ENCODE peak calls at places on chromosome X, in five cellular contexts. M is keratinocyte, N is GM23248, K is mammary epithelial cell, G is GM23338. X is an unnamed sample.

GRCh38 chrX:39618178-39618577 is 479.6 kb downstream of the BCOR start:
- DNase-seq in M (no peak), N (no peak), K (no peak), G (no peak), X (no peak)

GRCh38 chrX:153245288-153245731 is 66.2 kb downstream of the MAGEA1 start:
- DNase-seq in M (no peak), N (no peak), K (no peak), G (peak; percentile 66), X (no peak)

GRCh38 chrX:17692709-17693346 is 44.5 kb upstream of the SCML1 start:
- DNase-seq in M (no peak), N (peak; percentile 40), K (peak; percentile 47), G (peak; percentile 55), X (peak; percentile 74)

GRCh38 chrX:97238632-97239031 is 354.9 kb downstream of the RPA4 start:
- DNase-seq in M (peak; percentile 13), N (no peak), K (no peak), G (peak; percentile 15), X (peak; percentile 71)

GRCh38 chrX:42755820-42756219 is 22.1 kb downstream of the PPP1R2C start:
- DNase-seq in M (no peak), N (peak; percentile 59), K (peak; percentile 46), G (no peak), X (peak; percentile 72)

GRCh38 chrX:10722804-10723364 is 102.5 kb upstream of the MID1 start:
- DNase-seq in M (peak; percentile 9), N (peak; percentile 55), K (peak; percentile 23), G (peak; percentile 71), X (peak; percentile 79)

GRCh38 chrX:9062621-9063020 is 28.7 kb upstream of the FAM9B start:
- DNase-seq in M (no peak), N (no peak), K (no peak), G (no peak), X (no peak)

GRCh38 chrX:57900961-57901360 is 9.3 kb downstream of the ZXDA start:
- DNase-seq in M (no peak), N (peak; percentile 69), K (no peak), G (no peak), X (peak; percentile 34)

GRCh38 chrX:34638116-34638515 is 19.0 kb downstream of the TMEM47 start:
- DNase-seq in M (no peak), N (peak; percentile 44), K (no peak), G (peak; percentile 51), X (peak; percentile 29)

GRCh38 chrX:44621088-44621487 is 78.4 kb upstream of the FUNDC1 start:
- DNase-seq in M (no peak), N (no peak), K (no peak), G (no peak), X (no peak)

GRCh38 chrX:124406294-124407013 is 60.1 kb downstream of the SH2D1A start:
- DNase-seq in M (peak; percentile 66), N (peak; percentile 83), K (peak; percentile 81), G (peak; percentile 65), X (peak; percentile 62)

GRCh38 chrX:130097507-130098201 is 12.6 kb downstream of the ELF4 start:
- DNase-seq in M (no peak), N (no peak), K (no peak), G (no peak), X (no peak)

GRCh38 chrX:56763556-56764152 is 34.6 kb downstream of the NBDY start:
- DNase-seq in M (no peak), N (no peak), K (peak; percentile 71), G (peak; percentile 3), X (no peak)

GRCh38 chrX:149515954-149516602 is 11.0 kb upstream of the IDS start:
- DNase-seq in M (no peak), N (no peak), K (no peak), G (no peak), X (no peak)

GRCh38 chrX:71919436-71919835 is 8.8 kb downstream of the NHSL2 start:
- DNase-seq in M (no peak), N (peak; percentile 47), K (no peak), G (no peak), X (no peak)

GRCh38 chrX:103624111-103624510 is 4.7 kb upstream of the TCEAL1 start:
- DNase-seq in M (no peak), N (no peak), K (no peak), G (no peak), X (no peak)

GRCh38 chrX:30296408-30297254 is 12.6 kb downstream of the NR0B1 start:
- DNase-seq in M (no peak), N (no peak), K (no peak), G (no peak), X (no peak)

GRCh38 chrX:123859409-123859827 is 435 bp upstream of the XIAP start:
- DNase-seq in M (no peak), N (no peak), K (no peak), G (peak; percentile 86), X (no peak)

GRCh38 chrX:136344321-136344720 is 43.6 kb downstream of the ADGRG4 start:
- DNase-seq in M (no peak), N (no peak), K (no peak), G (no peak), X (no peak)

DNA sequence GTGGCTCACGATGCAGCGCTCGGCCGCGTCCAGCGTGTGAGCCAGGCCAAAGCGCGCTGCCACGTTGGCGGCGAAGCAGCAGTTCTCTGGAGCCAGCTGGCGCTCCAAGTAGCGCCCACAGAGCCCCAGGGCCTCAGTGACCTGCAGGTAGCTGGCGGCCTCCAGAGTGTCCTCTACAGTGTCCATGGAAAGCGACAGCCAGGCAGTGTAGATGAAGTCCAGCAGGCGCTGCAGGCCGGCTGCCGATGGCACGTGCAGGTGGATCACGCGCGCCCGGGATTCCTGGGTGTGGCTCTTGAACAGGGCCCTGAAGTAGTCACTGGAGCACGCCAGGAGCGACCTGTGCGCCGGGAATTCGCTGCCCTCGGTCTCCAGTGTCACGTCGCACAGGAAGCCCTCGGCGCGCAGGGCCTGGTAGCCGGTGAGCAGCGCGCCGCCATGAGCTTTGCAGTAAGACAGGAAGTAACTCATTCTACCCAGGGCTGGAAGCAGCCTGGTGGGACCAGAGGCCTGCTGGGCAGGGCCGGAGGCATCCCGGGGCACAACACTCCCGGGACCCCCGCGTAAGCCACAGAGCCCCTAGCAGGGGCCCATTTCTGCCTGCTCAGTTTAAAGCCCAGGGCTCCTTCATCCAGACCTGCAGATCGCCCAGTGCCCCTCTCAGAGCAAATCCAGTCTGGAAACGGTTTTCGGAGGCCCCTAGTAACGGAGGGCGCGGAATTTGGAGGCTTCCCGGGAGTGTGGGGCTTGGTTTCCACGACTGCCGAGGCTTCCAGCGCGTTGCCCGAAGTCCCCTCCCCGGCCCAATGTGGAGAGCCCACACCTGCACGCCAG is 595 bp downstream of the KLHL34 start:
- DNase-seq in M (no peak), N (no peak), K (no peak), G (peak; percentile 40), X (no peak)
- TF ChIP-seq EZH2 in M (no peak), N (no peak), K (no peak), G (no peak), X (no peak)

DNA sequence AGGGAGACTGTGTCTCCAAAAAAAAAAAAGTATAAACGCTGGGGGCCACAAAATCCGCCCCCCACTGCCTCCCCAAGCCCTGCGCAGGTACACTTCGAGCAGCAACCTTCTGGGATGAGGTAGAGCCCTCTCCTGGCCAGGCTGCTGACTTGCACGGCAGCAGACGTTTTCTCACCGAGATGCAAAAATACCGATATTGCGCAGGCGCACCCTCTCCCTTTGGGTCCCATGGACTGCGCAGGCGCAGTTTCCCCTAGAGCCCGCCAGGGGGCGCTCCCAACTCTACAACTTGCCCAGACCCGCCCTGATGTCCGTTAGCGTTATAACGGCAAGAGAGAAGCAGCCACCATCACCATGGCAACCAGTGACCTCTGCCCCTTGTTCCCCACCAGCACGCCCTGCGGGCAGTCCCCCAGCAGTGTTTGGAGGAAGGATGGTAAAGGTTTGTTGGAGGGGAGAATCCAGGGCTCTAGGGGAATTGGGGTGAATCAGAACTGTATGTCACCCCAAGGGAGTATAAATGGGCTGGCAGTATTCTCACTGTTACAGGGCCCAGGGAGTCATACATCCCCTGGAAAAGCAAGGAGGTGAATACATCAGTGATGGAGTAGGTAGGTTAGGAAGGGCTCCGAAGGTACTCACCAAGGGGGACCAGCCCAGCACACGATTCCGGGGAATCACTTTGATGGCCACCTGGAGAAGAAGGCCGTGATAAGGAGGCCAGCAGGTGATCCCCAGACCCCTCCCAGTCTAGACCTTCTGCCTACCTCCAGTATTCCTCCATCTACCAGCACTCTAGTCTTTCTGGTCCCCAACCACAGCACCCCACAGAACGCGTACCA is 1.5 kb downstream of the PIM2 start:
- DNase-seq in M (no peak), N (peak; percentile 88), K (peak; percentile 82), G (peak; percentile 89), X (peak; percentile 76)
- H3K79me2 ChIP-seq in M (peaks cover 17% of the 10 kb centered on the region), N (no peaks in the 10 kb centered on the region), K (peaks cover 24% of the 10 kb centered on the region), G (peaks cover 56% of the 10 kb centered on the region), X (peaks cover 6% of the 10 kb centered on the region)

DNA sequence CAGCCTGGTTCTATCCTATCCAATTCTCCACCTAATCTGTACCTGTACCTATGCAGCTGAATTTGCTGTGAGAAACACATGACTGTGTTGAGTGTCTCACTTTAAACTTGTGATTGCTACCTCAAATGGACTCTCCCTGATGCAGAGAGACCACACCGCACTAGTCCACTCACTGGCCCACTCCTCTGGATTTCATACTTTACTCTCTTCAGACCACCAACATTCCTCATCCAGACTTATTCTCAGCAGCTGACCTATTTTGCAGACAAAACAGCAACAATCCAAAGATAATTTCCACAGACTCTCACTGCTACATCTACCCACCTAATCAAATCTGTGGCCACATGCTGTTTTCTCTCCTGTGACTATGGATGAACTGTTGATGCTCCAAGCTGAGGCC is 45.2 kb downstream of the ACSL4 start:
- DNase-seq in M (no peak), N (no peak), K (no peak), G (no peak), X (no peak)
- TF ChIP-seq EZH2 in M (no peak), N (no peak), K (no peak), G (no peak), X (no peak)

GRCh38 chrX:45846328-45846727 is 645.7 kb upstream of the DIPK2B start:
- DNase-seq in M (no peak), N (no peak), K (no peak), G (no peak), X (no peak)
- H3K79me2 ChIP-seq in M (peaks cover 80% of the 10 kb centered on the region), N (peaks cover 37% of the 10 kb centered on the region), K (peaks cover 92% of the 10 kb centered on the region), G (peaks cover 97% of the 10 kb centered on the region), X (peaks cover 60% of the 10 kb centered on the region)

DNA sequence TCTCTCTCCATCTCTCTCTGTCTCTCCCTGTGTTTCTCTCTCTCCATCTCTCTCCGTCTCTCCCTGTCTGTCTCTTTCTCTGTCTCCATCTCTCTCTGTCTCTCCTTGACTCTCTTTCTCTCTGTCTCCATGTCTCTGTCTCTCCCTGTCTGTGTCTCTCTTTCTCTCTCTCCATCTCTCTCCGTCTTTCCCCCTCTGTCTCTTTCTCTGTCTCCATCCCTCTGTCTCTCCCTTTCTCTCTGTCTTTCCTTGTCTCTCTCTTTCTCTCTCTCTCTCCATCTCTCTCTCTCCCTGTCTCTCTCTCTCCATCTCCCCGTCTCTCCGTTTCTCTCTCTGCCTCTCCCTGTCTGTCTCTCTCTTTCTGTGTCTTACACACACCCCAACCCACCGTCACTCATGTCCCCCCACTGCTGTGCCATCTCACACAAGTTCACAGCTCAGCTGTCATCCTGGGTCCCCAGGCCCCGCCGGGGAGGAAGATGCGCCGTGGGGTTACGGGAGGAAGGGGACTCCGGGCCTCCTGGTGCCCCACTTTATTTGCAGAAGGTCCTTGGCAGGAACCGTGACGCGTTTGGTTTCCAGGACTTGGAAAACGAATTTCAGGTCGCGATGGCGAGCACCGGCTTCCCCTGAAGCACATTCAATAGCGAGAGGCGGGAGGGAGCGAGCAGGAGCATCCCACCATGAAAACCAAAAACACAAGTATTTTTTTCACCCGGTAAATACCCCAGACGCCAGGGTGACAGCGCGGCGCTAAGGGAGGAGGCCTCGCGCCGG is 1.2 kb upstream of the SHOX start:
- DNase-seq in M (no peak), N (no peak), K (no peak), G (no peak), X (no peak)
- TF ChIP-seq EZH2 in M (peak; percentile 38), N (no peak), K (no peak), G (peak; percentile 97), X (no peak)